ENCODE peak calls at places on chromosomes 11 and 22, in seven cellular contexts. One of them, this sample, is unnamed.

GRCh38 chr11:2160736-2161259 is at the start of gene INS:
- DNase-seq in HS-27A: no peak
- DNase-seq in AG04449: no peak
- DNase-seq in amniotic epithelial cell: no peak
- DNase-seq in T-helper 9 cell: no peak
- DNase-seq in type B pancreatic cell: no peak
- DNase-seq in lower leg skin: no peak
- DNase-seq in this sample: no peak

GRCh38 chr11:100356035-100356434 is 331.1 kb upstream of the ARHGAP42 start:
- DNase-seq in HS-27A: no peak
- DNase-seq in AG04449: no peak
- DNase-seq in amniotic epithelial cell: no peak
- DNase-seq in T-helper 9 cell: no peak
- DNase-seq in type B pancreatic cell: no peak
- DNase-seq in lower leg skin: no peak
- DNase-seq in this sample: no peak

GRCh38 chr22:44146088-44146861 is 34.5 kb upstream of the PARVG start:
- DNase-seq in HS-27A: no peak
- DNase-seq in AG04449: no peak
- DNase-seq in amniotic epithelial cell: no peak
- DNase-seq in T-helper 9 cell: no peak
- DNase-seq in type B pancreatic cell: no peak
- DNase-seq in lower leg skin: no peak
- DNase-seq in this sample: no peak

GRCh38 chr11:67314218-67314617 is 10.9 kb downstream of the SSH3 start:
- DNase-seq in HS-27A: no peak
- DNase-seq in AG04449: no peak
- DNase-seq in amniotic epithelial cell: no peak
- DNase-seq in T-helper 9 cell: no peak
- DNase-seq in type B pancreatic cell: no peak
- DNase-seq in lower leg skin: no peak
- DNase-seq in this sample: no peak

GRCh38 chr11:78860720-78861422 is 286.2 kb upstream of the NARS2 start:
- DNase-seq in HS-27A: no peak
- DNase-seq in AG04449: no peak
- DNase-seq in amniotic epithelial cell: peak
- DNase-seq in T-helper 9 cell: no peak
- DNase-seq in type B pancreatic cell: no peak
- DNase-seq in lower leg skin: no peak
- DNase-seq in this sample: no peak

GRCh38 chr11:27427183-27427980 is 45.2 kb downstream of the LGR4 start:
- DNase-seq in HS-27A: peak
- DNase-seq in AG04449: peak
- DNase-seq in amniotic epithelial cell: peak
- DNase-seq in T-helper 9 cell: no peak
- DNase-seq in type B pancreatic cell: no peak
- DNase-seq in lower leg skin: no peak
- DNase-seq in this sample: no peak

GRCh38 chr11:9065614-9066431 is 25.6 kb downstream of the SCUBE2 start:
- DNase-seq in HS-27A: no peak
- DNase-seq in AG04449: peak
- DNase-seq in amniotic epithelial cell: peak
- DNase-seq in T-helper 9 cell: no peak
- DNase-seq in type B pancreatic cell: no peak
- DNase-seq in lower leg skin: no peak
- DNase-seq in this sample: no peak

GRCh38 chr22:27241430-27242110 is 560.0 kb downstream of the MN1 start:
- DNase-seq in HS-27A: no peak
- DNase-seq in AG04449: no peak
- DNase-seq in amniotic epithelial cell: no peak
- DNase-seq in T-helper 9 cell: no peak
- DNase-seq in type B pancreatic cell: no peak
- DNase-seq in lower leg skin: no peak
- DNase-seq in this sample: peak

GRCh38 chr22:38320605-38321402 is 3.6 kb upstream of the CSNK1E start:
- DNase-seq in HS-27A: no peak
- DNase-seq in AG04449: no peak
- DNase-seq in amniotic epithelial cell: no peak
- DNase-seq in T-helper 9 cell: no peak
- DNase-seq in type B pancreatic cell: no peak
- DNase-seq in lower leg skin: no peak
- DNase-seq in this sample: no peak

GRCh38 chr22:24772493-24773220 is 1.9 kb downstream of the PIWIL3 start:
- DNase-seq in HS-27A: no peak
- DNase-seq in AG04449: no peak
- DNase-seq in amniotic epithelial cell: peak
- DNase-seq in T-helper 9 cell: no peak
- DNase-seq in type B pancreatic cell: no peak
- DNase-seq in lower leg skin: no peak
- DNase-seq in this sample: peak

GRCh38 chr11:106076923-106077608 is at the start of gene KBTBD3:
- DNase-seq in HS-27A: peak
- DNase-seq in AG04449: peak
- DNase-seq in amniotic epithelial cell: peak
- DNase-seq in T-helper 9 cell: peak
- DNase-seq in type B pancreatic cell: peak
- DNase-seq in lower leg skin: peak
- DNase-seq in this sample: peak

GRCh38 chr11:94792453-94792852 is 24.3 kb downstream of the AMOTL1 start:
- DNase-seq in HS-27A: no peak
- DNase-seq in AG04449: no peak
- DNase-seq in amniotic epithelial cell: no peak
- DNase-seq in T-helper 9 cell: no peak
- DNase-seq in type B pancreatic cell: no peak
- DNase-seq in lower leg skin: no peak
- DNase-seq in this sample: no peak

This sample was measured in cerebellum.